ENCODE peak calls at places on chromosome X, in four cellular contexts. D, I, J and C are unnamed samples.
A peak's percentile ranks its signal among the peaks of the same experiment; 100 is the strongest.

GRCh38 chrX:38249965-38250364 is 29.3 kb upstream of the SRPX start:
- DNase-seq in D (no peak), I (no peak), J (no peak), C (no peak)

GRCh38 chrX:110146521-110146920 is 143.6 kb downstream of the TMEM164 start:
- DNase-seq in I (peak; percentile 63), D (no peak), J (peak; percentile 64), C (no peak)

GRCh38 chrX:9566150-9566621 is 101.3 kb downstream of the TBL1X start:
- DNase-seq in J (no peak), I (no peak), D (no peak), C (peak; percentile 75)

GRCh38 chrX:13711141-13711540 is 22.2 kb downstream of the RAB9A start:
- DNase-seq in D (no peak), J (no peak), I (no peak), C (no peak)

GRCh38 chrX:56113785-56114436 is 118.2 kb upstream of the KLF8 start:
- DNase-seq in I (no peak), D (peak; percentile 42), J (peak; percentile 3), C (no peak)

GRCh38 chrX:153638041-153638371 is 9.0 kb upstream of the DUSP9 start:
- DNase-seq in I (no peak), J (no peak), D (peak; percentile 64), C (no peak)

GRCh38 chrX:3522016-3522690 is 175.7 kb upstream of the MXRA5 start:
- DNase-seq in J (no peak), D (no peak), I (no peak), C (no peak)

GRCh38 chrX:133723930-133724329 is 261.5 kb downstream of the GPC3 start:
- DNase-seq in D (no peak), J (no peak), I (no peak), C (no peak)

GRCh38 chrX:153517421-153517820 is at the start of gene ATP2B3:
- DNase-seq in D (no peak), J (peak; percentile 51), I (no peak), C (no peak)

GRCh38 chrX:31851761-31852160 is 779.9 kb upstream of the FTHL17 start:
- DNase-seq in J (no peak), I (no peak), D (no peak), C (no peak)

GRCh38 chrX:44872319-44872816 is 620 bp upstream of the KDM6A start:
- DNase-seq in J (no peak), D (peak; percentile 94), I (peak; percentile 30), C (no peak)

GRCh38 chrX:76148753-76149152 is 24.1 kb upstream of the PBDC1 start:
- DNase-seq in D (peak; percentile 84), I (no peak), J (peak; percentile 7), C (no peak)

GRCh38 chrX:134469481-134469880 is 9.5 kb downstream of the HPRT1 start:
- DNase-seq in I (no peak), J (no peak), D (no peak), C (no peak)

GRCh38 chrX:38233891-38234807 is 13.5 kb upstream of the SRPX start:
- DNase-seq in I (no peak), D (no peak), J (no peak), C (peak; percentile 27)

GRCh38 chrX:122626871-122627270 is 557.2 kb upstream of the GRIA3 start:
- DNase-seq in I (no peak), D (no peak), J (no peak), C (no peak)

GRCh38 chrX:49725923-49726904 is 30.4 kb upstream of the PAGE1 start:
- DNase-seq in I (no peak), D (no peak), J (no peak), C (no peak)

GRCh38 chrX:46791927-46792825 is 33.3 kb upstream of the SLC9A7 start:
- DNase-seq in I (peak; percentile 9), D (no peak), J (peak; percentile 32), C (peak; percentile 50)

GRCh38 chrX:115898382-115899001 is 272.1 kb upstream of the AGTR2 start:
- DNase-seq in D (peak; percentile 83), I (peak; percentile 21), J (peak; percentile 55), C (no peak)

GRCh38 chrX:53445977-53446376 is 11.8 kb upstream of the HSD17B10 start:
- DNase-seq in D (no peak), J (peak; percentile 60), I (peak; percentile 47), C (no peak)

GRCh38 chrX:31333181-31333831 is 261.5 kb upstream of the FTHL17 start:
- DNase-seq in D (no peak), I (peak; percentile 7), J (no peak), C (no peak)

GRCh38 chrX:25976683-25977310 is 161.3 kb upstream of the MAGEB18 start:
- DNase-seq in J (peak; percentile 62), D (no peak), I (no peak), C (no peak)

GRCh38 chrX:134711135-134711941 is 53.1 kb upstream of the PLAC1 start:
- DNase-seq in I (no peak), J (no peak), D (no peak), C (no peak)

DNA sequence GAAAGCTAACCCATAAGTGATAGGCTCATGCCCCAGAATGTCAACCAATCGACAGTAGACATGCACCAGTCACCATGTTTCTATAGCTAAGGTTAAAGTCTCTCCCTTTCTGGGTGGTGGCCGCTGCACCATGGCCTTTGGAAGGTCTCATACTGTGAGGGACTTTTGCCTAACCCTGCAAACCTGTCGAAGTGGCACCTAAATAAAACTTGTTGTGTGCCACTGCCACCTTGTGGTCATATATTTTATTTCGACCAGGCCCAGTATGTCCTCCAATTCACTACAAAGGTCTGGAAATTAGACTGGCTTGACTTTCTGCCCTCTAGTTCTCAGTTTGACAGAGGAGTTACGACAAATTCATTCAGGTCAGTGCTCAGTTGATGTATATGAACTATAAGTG is 163.1 kb downstream of the SMARCA1 start:
- DNase-seq in I (peak; percentile 22), D (no peak), J (peak; percentile 64), C (no peak)
- TF ChIP-seq CTCF in I (peak; percentile 55), D (peak; percentile 40), J (peak; percentile 69), C (peak; percentile 52)

DNA sequence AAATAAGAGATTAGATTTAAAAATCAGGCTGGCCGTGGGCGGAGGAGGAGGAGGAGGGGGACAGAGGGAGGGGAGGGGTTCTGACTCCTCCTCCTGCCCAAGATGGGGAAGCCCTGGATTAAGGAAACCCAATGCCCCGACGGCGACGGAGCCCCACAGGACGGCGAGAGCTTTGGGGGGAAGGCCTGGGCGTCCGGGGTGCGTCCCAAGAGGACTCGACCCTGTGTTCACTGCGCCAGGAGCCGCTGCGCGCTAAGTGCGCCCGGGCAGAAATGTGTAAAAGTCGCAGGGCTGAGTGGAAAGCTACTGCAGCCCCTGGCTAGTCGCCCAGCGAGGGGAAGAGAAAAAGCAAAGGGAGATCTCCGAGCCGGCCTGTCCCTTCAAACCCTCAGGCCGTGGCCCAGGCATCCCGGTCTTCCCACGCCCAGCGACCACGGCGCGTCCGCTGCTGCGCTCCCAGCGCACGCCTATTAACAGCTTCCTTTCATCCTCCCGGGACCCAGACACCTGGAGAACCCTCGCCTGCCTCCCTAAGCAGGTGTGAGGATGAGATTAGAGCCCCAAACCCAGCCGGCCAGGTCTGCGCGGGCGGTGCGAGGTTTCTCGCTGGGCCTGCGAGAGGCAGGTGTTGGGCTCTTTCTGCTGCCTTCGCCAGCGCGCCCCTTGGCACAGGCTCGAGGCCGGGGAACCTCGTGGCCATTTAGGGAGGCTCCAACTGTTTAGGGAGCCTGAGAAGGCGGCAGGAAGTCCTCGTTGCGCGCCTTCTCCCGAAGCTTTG is 1.4 kb upstream of the RPS6KA3 start:
- DNase-seq in J (peak; percentile 61), I (peak; percentile 7), D (peak; percentile 87), C (no peak)
- H3K4me3 ChIP-seq in J (peak overlapping the region; percentile 77), I (no peak overlapping the region), D (peak overlapping the region; percentile 59), C (peak overlapping the region; percentile 76)

DNA sequence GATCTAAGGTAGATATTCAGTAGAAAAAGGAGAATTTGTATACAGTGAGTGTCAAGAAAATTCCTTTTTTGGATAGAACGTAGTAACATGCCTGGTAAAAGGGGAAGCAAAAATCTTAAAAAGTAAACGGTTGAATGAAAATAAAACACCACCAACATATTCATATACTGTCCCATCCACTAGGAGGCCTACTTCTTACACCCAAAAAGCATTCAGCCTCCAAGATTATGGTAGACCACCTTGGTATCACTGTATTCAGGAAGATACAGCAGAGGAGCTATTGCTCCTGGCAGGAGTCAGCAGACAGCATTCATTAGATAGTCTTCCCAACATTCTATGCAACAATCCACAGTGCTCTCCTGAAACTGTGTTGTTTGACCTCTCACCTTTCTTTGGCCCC is 274.6 kb upstream of the MAGEB2 start:
- DNase-seq in I (no peak), J (no peak), D (no peak), C (no peak)
- TF ChIP-seq CTCF in I (no peak), J (no peak), D (no peak), C (no peak)

DNA sequence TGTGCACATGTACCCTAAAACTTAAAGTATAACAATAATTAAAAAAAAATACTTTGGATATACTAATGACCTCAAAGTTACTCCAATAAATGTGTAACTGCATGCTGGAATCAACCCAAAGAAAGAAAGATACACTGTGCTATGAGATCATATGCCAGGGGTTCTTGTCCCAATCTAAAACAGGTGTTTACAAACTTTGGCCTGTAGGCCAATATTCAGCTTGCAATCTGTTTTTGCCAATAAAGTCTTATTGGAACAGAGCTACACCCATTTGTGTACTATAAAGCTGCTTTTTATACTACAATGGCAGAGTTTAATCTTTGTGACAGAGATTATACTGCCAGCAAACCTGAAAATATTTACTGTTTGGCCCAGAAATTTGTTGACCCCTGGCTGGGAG is 138.8 kb upstream of the AFF2 start:
- DNase-seq in I (no peak), D (no peak), J (no peak), C (no peak)
- H3K4me3 ChIP-seq in I (no peak overlapping the region), D (no peak overlapping the region), J (no peak overlapping the region), C (no peak overlapping the region)

DNA sequence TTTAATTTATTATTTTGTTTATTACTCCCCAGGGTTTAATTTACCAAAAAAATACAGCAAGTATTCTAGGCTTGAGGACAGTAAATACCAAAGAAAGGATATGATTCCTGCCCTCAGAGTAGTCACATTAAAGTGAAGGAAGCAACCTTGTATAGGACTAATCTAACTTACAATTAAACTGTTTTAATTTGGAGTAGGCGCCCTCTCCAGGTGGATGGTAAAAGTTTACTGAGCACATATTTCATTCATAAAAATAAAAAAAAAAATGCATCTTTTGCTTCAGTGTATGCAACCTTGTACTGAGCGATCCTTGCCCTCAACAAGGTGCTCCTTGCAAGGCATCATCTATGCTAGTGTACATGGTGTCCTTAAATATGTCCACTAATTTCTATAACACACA is 72.0 kb upstream of the MAGEB16 start:
- DNase-seq in I (no peak), J (no peak), D (no peak), C (no peak)
- TF ChIP-seq CTCF in I (no peak), J (peak; percentile 41), D (no peak), C (peak; percentile 45)

GRCh38 chrX:131747173-131747572 is 203.3 kb downstream of the OR13H1 start:
- DNase-seq in I (no peak), J (no peak), D (peak; percentile 80), C (no peak)
- H3K4me3 ChIP-seq in I (no peak overlapping the region), J (no peak overlapping the region), D (no peak overlapping the region), C (no peak overlapping the region)

GRCh38 chrX:83771664-83772063 is 89.3 kb upstream of the CYLC1 start:
- DNase-seq in D (no peak), J (peak; percentile 41), I (no peak), C (no peak)
- TF ChIP-seq CTCF in D (no peak), J (peak; percentile 47), I (no peak), C (no peak)